ENCODE peak calls at places on chromosomes 5 and 9, in five cellular contexts. C is ureter, G is iris pigment epithelial cell, H is LoVo, E is SW480. V is an unnamed sample.

GRCh38 chr5:153896701-153897100 is 142.0 kb downstream of the FAM114A2 start:
- DNase-seq in C (no peak), G (peak), H (no peak), E (no peak), V (no peak)

GRCh38 chr5:144028644-144029043 is 141.8 kb downstream of the YIPF5 start:
- DNase-seq in C (no peak), G (peak), H (no peak), E (no peak), V (peak)

GRCh38 chr9:72305102-72305546 is 59.9 kb downstream of the ZFAND5 start:
- DNase-seq in C (peak), G (peak), H (peak), E (peak), V (peak)

GRCh38 chr5:171207256-171207866 is 101.7 kb upstream of the TLX3 start:
- DNase-seq in C (no peak), G (peak), H (peak), E (peak), V (peak)

GRCh38 chr9:92964981-92965758 is 17.8 kb downstream of the FGD3 start:
- DNase-seq in C (no peak), G (no peak), H (no peak), E (no peak), V (no peak)

GRCh38 chr9:134491436-134491835 is 150.2 kb upstream of the COL5A1 start:
- DNase-seq in C (peak), G (no peak), H (no peak), E (no peak), V (no peak)

GRCh38 chr5:126096442-126096841 is 326.8 kb upstream of the GRAMD2B start:
- DNase-seq in C (no peak), G (no peak), H (no peak), E (no peak), V (no peak)

GRCh38 chr5:124651663-124652513 is 94.6 kb downstream of the ZNF608 start:
- DNase-seq in C (peak), G (peak), H (peak), E (peak), V (peak)

GRCh38 chr9:81035171-81035570 is 654.2 kb downstream of the TLE1 start:
- DNase-seq in C (no peak), G (peak), H (no peak), E (peak), V (peak)

GRCh38 chr5:58044166-58044565 is 415.7 kb downstream of the PLK2 start:
- DNase-seq in C (no peak), G (no peak), H (peak), E (no peak), V (peak)

GRCh38 chr9:129866373-129867137 is 31.3 kb downstream of the USP20 start:
- DNase-seq in C (no peak), G (no peak), H (no peak), E (no peak), V (no peak)

GRCh38 chr5:32933692-32934091 is 222.6 kb downstream of the NPR3 start:
- DNase-seq in C (no peak), G (no peak), H (no peak), E (no peak), V (no peak)